ENCODE peak calls at places on chromosomes 2 and 18, in six cellular contexts. C is adrenal gland, W is K562, R is spleen, I is Peyer's patch, F is HepG2. M is an unnamed sample.

GRCh38 chr18:8084160-8084559 is 517.0 kb downstream of the PTPRM start:
- DNase-seq in F (peak), R (no peak), I (no peak), C (peak), W (peak), M (peak)

GRCh38 chr18:55861266-55861665 is 273.3 kb upstream of the TCF4 start:
- DNase-seq in C (no peak), W (no peak), I (no peak), F (no peak), R (no peak), M (peak)

GRCh38 chr2:114331934-114332333 is 110.5 kb upstream of the DPP10 start:
- DNase-seq in I (no peak), C (no peak), W (no peak), F (no peak), R (no peak), M (no peak)

GRCh38 chr2:27663160-27663462 is 303 bp downstream of the SUPT7L start:
- DNase-seq in I (no peak), F (no peak), C (no peak), W (peak), R (peak), M (no peak)

GRCh38 chr18:33817096-33817495 is 239.1 kb downstream of the ASXL3 start:
- DNase-seq in C (no peak), I (no peak), R (no peak), F (no peak), W (no peak), M (no peak)

GRCh38 chr2:20507166-20507692 is 60.4 kb downstream of the RHOB start:
- DNase-seq in I (no peak), R (peak), F (no peak), W (no peak), C (no peak), M (no peak)

GRCh38 chr2:202848813-202849212 is 22.8 kb downstream of the ICA1L start:
- DNase-seq in W (no peak), I (no peak), R (peak), C (no peak), F (no peak), M (peak)

GRCh38 chr2:23199115-23199918 is 185.7 kb upstream of the KLHL29 start:
- DNase-seq in F (peak), W (peak), C (no peak), R (no peak), I (no peak), M (peak)

GRCh38 chr2:200179201-200179600 is 127.3 kb upstream of the SPATS2L start:
- DNase-seq in C (no peak), F (no peak), W (no peak), R (no peak), I (no peak), M (no peak)

GRCh38 chr18:22453337-22453736 is 35.6 kb upstream of the CTAGE1 start:
- DNase-seq in I (no peak), R (no peak), W (no peak), C (no peak), F (no peak), M (no peak)

GRCh38 chr2:112147382-112147781 is 9.2 kb downstream of the FBLN7 start:
- DNase-seq in R (no peak), C (no peak), I (no peak), W (no peak), F (no peak), M (no peak)

GRCh38 chr2:58539973-58540372 is 298.8 kb upstream of the FANCL start:
- DNase-seq in W (no peak), I (no peak), C (no peak), R (no peak), F (no peak), M (no peak)

GRCh38 chr2:7102831-7103230 is 185.6 kb downstream of the RNF144A start:
- DNase-seq in W (no peak), F (no peak), I (no peak), R (no peak), C (no peak), M (no peak)

GRCh38 chr18:79401494-79402208 is 5.9 kb downstream of the NFATC1 start:
- DNase-seq in W (no peak), R (peak), I (peak), C (no peak), F (no peak), M (no peak)

GRCh38 chr2:143034292-143035074 is 94.7 kb upstream of the ARHGAP15 start:
- DNase-seq in F (peak), C (peak), R (no peak), I (no peak), W (peak), M (peak)

GRCh38 chr2:138180691-138181386 is 216.6 kb downstream of the HNMT start:
- DNase-seq in I (no peak), R (no peak), C (no peak), F (peak), W (no peak), M (no peak)

GRCh38 chr2:3639653-3640052 is 18.3 kb upstream of the ALLC start:
- DNase-seq in W (no peak), R (peak), C (peak), I (peak), F (no peak), M (no peak)

GRCh38 chr2:28271914-28272240 is 120.8 kb upstream of the FOSL2 start:
- DNase-seq in R (no peak), I (no peak), W (no peak), F (no peak), C (no peak), M (no peak)

GRCh38 chr18:76621782-76622495 is 126.9 kb upstream of the ZNF516 start:
- DNase-seq in R (no peak), F (no peak), W (no peak), C (no peak), I (no peak), M (no peak)

GRCh38 chr2:233346374-233346773 is 7.9 kb upstream of the DGKD start:
- DNase-seq in C (no peak), I (no peak), F (no peak), W (no peak), R (no peak), M (no peak)

GRCh38 chr2:134665729-134666506 is 52.9 kb downstream of the TMEM163 start:
- DNase-seq in R (no peak), C (no peak), I (no peak), W (no peak), F (no peak), M (no peak)

GRCh38 chr2:24421668-24422067 is 61.3 kb upstream of the ITSN2 start:
- DNase-seq in R (no peak), W (peak), I (no peak), F (peak), C (peak), M (peak)

GRCh38 chr2:237144516-237144915 is 58.8 kb downstream of the COPS8 start:
- DNase-seq in F (no peak), I (no peak), C (no peak), W (no peak), R (no peak), M (no peak)

GRCh38 chr18:22470141-22470510 is 52.4 kb upstream of the CTAGE1 start:
- DNase-seq in W (no peak), F (no peak), C (no peak), I (no peak), R (no peak), M (no peak)

GRCh38 chr2:120486946-120487345 is 141.0 kb downstream of the INHBB start:
- DNase-seq in I (peak), C (no peak), W (peak), F (peak), R (peak), M (no peak)

GRCh38 chr2:148554459-148555247 is 89.9 kb upstream of the EPC2 start:
- DNase-seq in R (no peak), C (no peak), W (no peak), I (no peak), F (no peak), M (no peak)

GRCh38 chr18:76495435-76496199 is 575 bp upstream of the ZNF516 start:
- DNase-seq in W (no peak), C (peak), R (peak), F (peak), I (peak), M (peak)

GRCh38 chr18:2087877-2088673 is 483.2 kb downstream of the METTL4 start:
- DNase-seq in C (no peak), I (no peak), R (no peak), W (no peak), F (no peak), M (no peak)

GRCh38 chr2:207505180-207505579 is 24.6 kb upstream of the CREB1 start:
- DNase-seq in F (no peak), C (no peak), I (no peak), W (no peak), R (no peak), M (no peak)

GRCh38 chr2:22784586-22784985 is 600.4 kb upstream of the KLHL29 start:
- DNase-seq in R (no peak), W (no peak), I (no peak), C (no peak), F (no peak), M (no peak)

GRCh38 chr18:51048190-51048589 is 18.2 kb downstream of the SMAD4 start:
- DNase-seq in I (no peak), F (no peak), C (no peak), R (no peak), W (no peak), M (no peak)

GRCh38 chr2:8203354-8203753 is 478.5 kb upstream of the ID2 start:
- DNase-seq in R (no peak), F (no peak), C (no peak), W (no peak), I (no peak), M (no peak)

GRCh38 chr2:240149943-240150784 is 9.7 kb upstream of the OTOS start:
- DNase-seq in W (peak), R (no peak), F (peak), I (no peak), C (peak), M (peak)

GRCh38 chr2:17043173-17043572 is 377.5 kb upstream of the CYRIA start:
- DNase-seq in W (no peak), F (no peak), I (no peak), C (no peak), R (no peak), M (no peak)

GRCh38 chr2:223943561-223944008 is 1.6 kb downstream of the WDFY1 start:
- DNase-seq in F (peak), R (no peak), C (no peak), I (no peak), W (peak), M (no peak)

GRCh38 chr2:223943135-223943534 is 2.0 kb downstream of the WDFY1 start:
- DNase-seq in W (no peak), I (no peak), F (no peak), R (no peak), C (no peak), M (no peak)

GRCh38 chr2:223945755-223946154 is 620 bp upstream of the WDFY1 start:
- DNase-seq in W (no peak), R (no peak), C (no peak), F (no peak), I (no peak), M (no peak)

GRCh38 chr2:223944166-223944703 is 900 bp downstream of the WDFY1 start:
- DNase-seq in I (peak), W (peak), R (peak), C (peak), F (peak), M (peak)

GRCh38 chr2:223944704-223945531 is at the start of gene WDFY1:
- DNase-seq in R (peak), I (peak), F (peak), W (peak), C (peak), M (peak)
- TF ChIP-seq POLR2A in R (peak), I (peak), F (peak), W (peak), C (peak), M (peak)

DNA sequence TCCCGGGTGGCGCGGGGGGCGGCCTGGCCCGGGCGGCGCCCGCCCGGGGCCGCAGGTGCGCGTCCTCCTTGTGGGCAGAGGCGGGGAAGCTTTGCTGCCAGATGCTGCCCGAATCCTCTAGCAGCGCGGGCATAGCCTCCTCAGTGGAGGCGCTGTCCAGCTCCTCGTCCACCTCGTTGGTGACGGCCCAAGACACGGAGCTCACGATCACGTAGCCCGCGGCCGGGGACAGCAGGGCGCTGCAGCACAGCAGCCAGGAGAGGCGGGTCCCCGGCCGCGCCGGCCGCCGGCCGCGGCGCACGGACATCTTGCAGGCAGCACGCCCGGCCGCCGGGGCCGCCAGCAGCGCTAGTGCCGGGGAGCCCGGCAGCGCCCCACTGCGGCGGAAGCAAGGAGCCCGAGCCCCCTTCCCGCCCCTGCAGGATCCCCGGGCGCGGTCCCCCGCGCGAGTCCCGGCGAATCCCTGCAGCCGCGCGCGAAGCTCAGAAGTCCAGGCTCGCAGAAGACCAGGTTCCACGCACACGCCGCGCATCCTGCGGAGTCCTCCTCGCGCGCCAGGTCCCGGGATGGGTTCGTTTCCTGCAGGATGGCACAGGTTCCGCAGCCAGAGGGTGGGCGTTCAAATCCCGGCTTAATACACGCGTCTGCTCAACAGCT is at the start of gene CREG2:
- DNase-seq in I (peak), R (peak), F (peak), W (peak), C (peak), M (peak)
- TF ChIP-seq POLR2A in I (no peak), R (no peak), F (no peak), W (no peak), C (no peak), M (no peak)

GRCh38 chr2:219206442-219207253 is at the start of gene ZFAND2B:
- DNase-seq in W (peak), R (peak), C (peak), F (peak), I (peak), M (peak)
- TF ChIP-seq POLR2A in W (peak), R (peak), C (peak), F (no peak), I (peak), M (peak)

DNA sequence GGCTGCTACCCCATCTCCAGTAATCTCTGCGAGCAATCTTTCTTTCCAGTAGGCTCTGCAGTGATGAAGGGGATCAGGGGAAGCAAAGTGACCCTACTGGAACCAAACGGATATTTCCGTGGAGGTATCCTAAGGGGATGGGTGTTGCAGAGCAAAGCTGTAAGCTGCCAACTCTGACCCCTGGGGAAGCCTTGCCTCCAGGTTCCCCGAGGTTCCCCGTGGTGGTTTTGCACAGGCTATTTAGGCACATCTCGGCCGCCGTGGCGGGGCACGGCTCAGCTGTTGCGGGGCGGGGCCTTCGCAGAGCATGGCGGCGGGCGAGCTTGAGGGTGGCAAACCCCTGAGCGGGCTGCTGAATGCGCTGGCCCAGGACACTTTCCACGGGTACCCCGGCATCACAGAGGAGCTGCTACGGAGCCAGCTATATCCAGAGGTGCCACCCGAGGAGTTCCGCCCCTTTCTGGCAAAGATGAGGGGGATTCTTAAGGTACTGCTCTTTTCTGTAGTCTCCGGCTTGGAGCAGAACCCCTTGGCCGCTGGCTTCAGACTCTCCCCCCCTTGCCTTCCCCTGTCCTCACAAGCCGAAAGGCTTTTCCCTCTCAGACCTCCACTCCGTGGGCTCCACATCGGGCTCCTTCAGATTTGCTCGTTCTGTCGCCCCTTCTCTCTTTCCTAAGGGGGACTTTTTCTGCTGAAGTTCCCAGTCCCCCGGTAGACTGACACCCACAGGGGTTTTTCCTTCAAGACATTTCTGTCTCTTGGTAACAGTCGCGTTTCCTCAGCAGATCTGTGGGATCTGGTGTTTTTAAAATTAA is at the start of gene COMMD1:
- DNase-seq in I (peak), F (peak), W (peak), C (peak), R (peak), M (peak)
- TF ChIP-seq POLR2A in I (peak), F (peak), W (peak), C (peak), R (peak), M (peak)

GRCh38 chr18:63940008-63940407 is 9.1 kb upstream of the HMSD start:
- DNase-seq in F (no peak), I (no peak), W (no peak), R (no peak), C (no peak), M (no peak)

GRCh38 chr18:63930774-63931354 is 18.2 kb upstream of the HMSD start:
- DNase-seq in C (no peak), W (no peak), F (no peak), R (no peak), I (no peak), M (no peak)

GRCh38 chr18:63936932-63937393 is 12.1 kb upstream of the HMSD start:
- DNase-seq in W (no peak), C (no peak), R (no peak), F (no peak), I (no peak), M (no peak)

DNA sequence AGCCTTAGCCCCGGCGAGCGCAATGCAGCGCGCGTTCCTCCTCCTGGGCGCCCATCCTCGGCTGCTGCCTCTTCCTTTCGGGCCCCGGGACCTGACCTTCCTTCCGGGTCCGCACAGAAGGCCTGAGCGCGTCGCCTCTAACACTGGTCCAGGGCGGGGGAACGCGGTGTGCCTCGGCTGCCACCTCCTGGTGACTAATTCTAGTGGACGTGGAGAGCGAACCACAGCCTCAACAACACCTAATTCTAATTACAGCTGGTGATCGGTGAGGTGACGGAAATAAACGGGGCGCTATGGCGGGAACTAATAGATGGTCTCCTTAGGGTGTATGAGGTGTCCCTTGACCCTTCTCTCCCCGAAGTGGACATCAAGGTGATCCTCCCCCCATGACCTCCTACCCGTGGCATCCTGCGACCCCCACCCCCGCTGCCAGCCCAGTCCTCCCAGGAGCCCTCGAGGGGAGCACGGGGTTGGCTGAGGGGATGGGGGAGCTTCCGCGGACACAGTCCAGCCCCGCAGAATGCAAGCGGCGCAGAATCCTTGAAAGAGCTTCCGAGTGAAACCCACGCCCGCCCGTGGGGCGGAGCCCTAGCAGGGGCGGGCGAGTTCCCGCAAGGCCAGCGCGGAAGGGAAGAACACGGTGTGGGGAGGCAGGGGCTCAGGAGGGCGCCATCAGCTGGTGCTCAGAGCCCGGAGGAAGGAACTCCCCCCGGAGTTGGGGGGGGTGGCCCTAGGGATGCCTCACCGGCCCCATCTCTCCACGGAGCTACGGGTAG is 12.8 kb upstream of the HMSD start:
- DNase-seq in R (peak), I (peak), F (peak), W (peak), C (peak), M (peak)
- TF ChIP-seq POLR2A in R (no peak), I (no peak), F (no peak), W (no peak), C (no peak), M (no peak)

GRCh38 chr2:113155331-113155730 is 18.4 kb upstream of the PSD4 start:
- DNase-seq in R (no peak), C (peak), I (no peak), F (no peak), W (no peak), M (no peak)

GRCh38 chr2:113157897-113158753 is 15.6 kb upstream of the PSD4 start:
- DNase-seq in R (no peak), C (peak), F (no peak), W (no peak), I (peak), M (no peak)

GRCh38 chr2:113158884-113159553 is 14.8 kb upstream of the PSD4 start:
- DNase-seq in F (no peak), I (peak), W (no peak), R (no peak), C (peak), M (no peak)

GRCh38 chr2:113156278-113157107 is 17.3 kb upstream of the PSD4 start:
- DNase-seq in R (no peak), F (peak), W (no peak), I (no peak), C (peak), M (no peak)

GRCh38 chr2:113157108-113157896 is 16.5 kb upstream of the PSD4 start:
- DNase-seq in W (peak), C (peak), R (peak), F (no peak), I (peak), M (peak)
- TF ChIP-seq POLR2A in W (no peak), C (no peak), R (no peak), F (peak), I (peak), M (no peak)

GRCh38 chr18:12325726-12326245 is 17.7 kb downstream of the TUBB6 start:
- DNase-seq in W (no peak), R (no peak), I (no peak), C (peak), F (no peak), M (no peak)

GRCh38 chr18:12324991-12325725 is 17.1 kb downstream of the TUBB6 start:
- DNase-seq in R (no peak), I (no peak), F (no peak), W (no peak), C (peak), M (no peak)

GRCh38 chr18:12327510-12328178 is 19.6 kb downstream of the TUBB6 start:
- DNase-seq in R (peak), W (peak), I (peak), C (peak), F (peak), M (peak)

GRCh38 chr18:12328179-12328823 is 20.3 kb downstream of the TUBB6 start:
- DNase-seq in W (no peak), F (no peak), R (no peak), I (no peak), C (no peak), M (no peak)

GRCh38 chr18:12326711-12327460 is 18.8 kb downstream of the TUBB6 start:
- DNase-seq in F (no peak), R (no peak), C (peak), I (no peak), W (no peak), M (no peak)
- TF ChIP-seq POLR2A in F (peak), R (no peak), C (no peak), I (no peak), W (peak), M (no peak)

M was measured in erythroblast.